ENCODE peak calls at places on chromosome 16, in four cellular contexts. G, O, Q and R are unnamed samples.

GRCh38 chr16:23280483-23280967 is 21.6 kb upstream of the SCNN1B start:
- DNase-seq in O (no peak), G (no peak), Q (no peak), R (no peak)

GRCh38 chr16:22225060-22225459 is 19.0 kb downstream of the EEF2K start:
- DNase-seq in G (no peak), O (peak), Q (no peak), R (no peak)

GRCh38 chr16:17160285-17160854 is 310.4 kb downstream of the XYLT1 start:
- DNase-seq in G (peak), O (no peak), Q (no peak), R (no peak)

GRCh38 chr16:69861276-69862030 is 89.7 kb upstream of the CLEC18A start:
- DNase-seq in O (no peak), G (no peak), Q (no peak), R (no peak)

GRCh38 chr16:74743668-74744299 is 30.8 kb downstream of the FA2H start:
- DNase-seq in O (no peak), Q (peak), G (peak), R (no peak)

GRCh38 chr16:272633-273546 is 2.9 kb downstream of the RGS11 start:
- DNase-seq in G (peak), O (no peak), Q (peak), R (no peak)

GRCh38 chr16:85401370-85401916 is 211.7 kb upstream of the GSE1 start:
- DNase-seq in Q (no peak), G (no peak), O (peak), R (no peak)

GRCh38 chr16:14454391-14454790 is 175.7 kb downstream of the PARN start:
- DNase-seq in O (no peak), Q (no peak), G (no peak), R (no peak)

GRCh38 chr16:12703935-12704334 is 99.8 kb downstream of the CPPED1 start:
- DNase-seq in O (no peak), Q (no peak), G (no peak), R (no peak)

GRCh38 chr16:78895661-78896060 is 704.9 kb downstream of the MAF start:
- DNase-seq in O (no peak), G (no peak), Q (no peak), R (no peak)

GRCh38 chr16:57889522-57889921 is 81.4 kb downstream of the CNGB1 start:
- DNase-seq in Q (no peak), G (no peak), O (no peak), R (no peak)

GRCh38 chr16:22070361-22071351 is 21.7 kb upstream of the VWA3A start:
- DNase-seq in O (no peak), Q (no peak), G (no peak), R (no peak)

GRCh38 chr16:7086842-7087616 is 245.6 kb upstream of the RBFOX1 start:
- DNase-seq in Q (peak), O (peak), G (no peak), R (peak)

GRCh38 chr16:67504190-67505021 is 21.1 kb upstream of the AGRP start:
- DNase-seq in Q (peak), O (no peak), G (peak), R (no peak)

GRCh38 chr16:85335584-85336492 is 223.6 kb upstream of the CIBAR2 start:
- DNase-seq in G (no peak), Q (no peak), O (no peak), R (no peak)

GRCh38 chr16:86227801-86228200 is 282.5 kb upstream of the FOXF1 start:
- DNase-seq in G (no peak), O (no peak), Q (no peak), R (no peak)

GRCh38 chr16:10760863-10761262 is 17.2 kb downstream of the NUBP1 start:
- DNase-seq in Q (no peak), G (no peak), O (no peak), R (no peak)

GRCh38 chr16:27251561-27252205 is 16.9 kb downstream of the NSMCE1 start:
- DNase-seq in O (no peak), Q (no peak), G (no peak), R (no peak)

GRCh38 chr16:3004781-3005284 is 7.9 kb upstream of the CLDN9 start:
- DNase-seq in Q (peak), O (peak), G (peak), R (peak)

GRCh38 chr16:86810062-86810461 is 231.7 kb downstream of the FOXL1 start:
- DNase-seq in Q (no peak), G (no peak), O (no peak), R (no peak)

GRCh38 chr16:83992624-83993023 is 24.6 kb downstream of the NECAB2 start:
- DNase-seq in Q (no peak), O (no peak), G (no peak), R (no peak)

GRCh38 chr16:81715358-81716196 is 63.5 kb upstream of the PLCG2 start:
- DNase-seq in Q (no peak), O (no peak), G (no peak), R (no peak)

GRCh38 chr16:48369765-48370164 is 15.4 kb downstream of the SIAH1 start:
- DNase-seq in Q (no peak), G (no peak), O (no peak), R (no peak)

GRCh38 chr16:79971237-79971572 is 370.7 kb upstream of the MAF start:
- DNase-seq in G (no peak), O (no peak), Q (no peak), R (no peak)

GRCh38 chr16:87318158-87318644 is 1.0 kb upstream of the C16orf95 start:
- DNase-seq in Q (peak), G (no peak), O (no peak), R (no peak)

GRCh38 chr16:3112881-3113574 is 642 bp downstream of the ZNF205 start:
- DNase-seq in G (peak), O (no peak), Q (no peak), R (peak)

GRCh38 chr16:11089504-11090124 is 145.2 kb downstream of the CLEC16A start:
- DNase-seq in O (no peak), Q (no peak), G (no peak), R (no peak)

GRCh38 chr16:54098247-54098646 is 188.3 kb downstream of the IRX3 start:
- DNase-seq in G (no peak), Q (no peak), O (no peak), R (no peak)

GRCh38 chr16:27972500-27972899 is 91.0 kb downstream of the GSG1L start:
- DNase-seq in Q (peak), G (peak), O (peak), R (peak)

GRCh38 chr16:87056083-87056482 is 261.1 kb downstream of the C16orf95 start:
- DNase-seq in O (no peak), Q (no peak), G (no peak), R (no peak)

GRCh38 chr16:70735141-70735979 is 49.5 kb upstream of the MTSS2 start:
- DNase-seq in Q (peak), G (no peak), O (peak), R (no peak)

GRCh38 chr16:53870831-53871230 is 166.9 kb downstream of the FTO start:
- DNase-seq in Q (no peak), G (no peak), O (no peak), R (no peak)

DNA sequence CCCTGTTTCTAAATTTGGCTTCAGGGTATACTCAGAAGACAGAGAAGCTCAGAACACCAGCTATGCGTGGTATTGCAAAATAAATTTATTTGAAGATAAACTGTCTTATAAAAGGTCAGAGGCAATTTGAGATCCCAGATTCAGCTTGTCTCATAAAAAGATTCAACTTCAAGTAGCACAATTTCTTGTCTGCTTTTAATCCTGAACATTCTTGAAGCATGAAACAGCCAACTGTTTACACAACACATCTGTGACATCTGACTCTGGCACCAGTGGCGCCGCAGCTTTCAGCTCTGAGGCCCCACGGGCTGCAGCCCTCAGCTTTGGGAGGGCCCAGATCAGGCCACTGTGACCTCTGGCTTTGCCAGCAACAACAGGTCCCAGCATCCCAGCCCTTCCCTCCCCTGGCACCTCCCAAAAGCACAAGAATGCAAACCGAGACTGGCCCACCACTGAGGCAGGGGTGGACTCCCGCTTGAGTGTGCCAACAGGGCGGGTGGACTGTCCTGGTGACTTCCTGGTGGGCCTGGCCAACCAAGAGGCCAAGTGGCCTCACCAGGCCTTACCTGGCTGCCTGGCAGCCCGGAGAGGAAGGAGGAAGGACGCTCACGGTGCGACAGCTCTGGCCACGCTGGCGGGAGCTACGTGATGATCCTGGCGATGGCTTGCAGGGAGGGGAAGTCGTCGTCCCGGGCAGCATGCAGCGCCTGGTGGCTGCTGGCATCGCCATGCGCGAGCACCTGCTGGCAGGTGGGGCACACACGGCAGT is 8.0 kb downstream of the SYNGR3 start:
- DNase-seq in O (no peak), Q (no peak), G (no peak), R (no peak)
- TF ChIP-seq FOXJ3 in O (no peak), Q (no peak), G (no peak), R (no peak)

GRCh38 chr16:1298406-1298805 is 11.0 kb upstream of the UBE2I start:
- DNase-seq in G (no peak), O (no peak), Q (no peak), R (no peak)

GRCh38 chr16:1301562-1301961 is 7.9 kb upstream of the UBE2I start:
- DNase-seq in G (no peak), Q (no peak), O (no peak), R (no peak)

GRCh38 chr16:1299868-1300203 is 9.6 kb upstream of the UBE2I start:
- DNase-seq in Q (no peak), O (no peak), G (no peak), R (no peak)

GRCh38 chr16:1299012-1299867 is 10.2 kb upstream of the UBE2I start:
- DNase-seq in Q (peak), G (peak), O (no peak), R (no peak)

GRCh38 chr16:1300664-1301476 is 8.6 kb upstream of the UBE2I start:
- DNase-seq in O (peak), G (peak), Q (peak), R (peak)
- TF ChIP-seq FOXJ3 in O (no peak), G (no peak), Q (no peak), R (no peak)

DNA sequence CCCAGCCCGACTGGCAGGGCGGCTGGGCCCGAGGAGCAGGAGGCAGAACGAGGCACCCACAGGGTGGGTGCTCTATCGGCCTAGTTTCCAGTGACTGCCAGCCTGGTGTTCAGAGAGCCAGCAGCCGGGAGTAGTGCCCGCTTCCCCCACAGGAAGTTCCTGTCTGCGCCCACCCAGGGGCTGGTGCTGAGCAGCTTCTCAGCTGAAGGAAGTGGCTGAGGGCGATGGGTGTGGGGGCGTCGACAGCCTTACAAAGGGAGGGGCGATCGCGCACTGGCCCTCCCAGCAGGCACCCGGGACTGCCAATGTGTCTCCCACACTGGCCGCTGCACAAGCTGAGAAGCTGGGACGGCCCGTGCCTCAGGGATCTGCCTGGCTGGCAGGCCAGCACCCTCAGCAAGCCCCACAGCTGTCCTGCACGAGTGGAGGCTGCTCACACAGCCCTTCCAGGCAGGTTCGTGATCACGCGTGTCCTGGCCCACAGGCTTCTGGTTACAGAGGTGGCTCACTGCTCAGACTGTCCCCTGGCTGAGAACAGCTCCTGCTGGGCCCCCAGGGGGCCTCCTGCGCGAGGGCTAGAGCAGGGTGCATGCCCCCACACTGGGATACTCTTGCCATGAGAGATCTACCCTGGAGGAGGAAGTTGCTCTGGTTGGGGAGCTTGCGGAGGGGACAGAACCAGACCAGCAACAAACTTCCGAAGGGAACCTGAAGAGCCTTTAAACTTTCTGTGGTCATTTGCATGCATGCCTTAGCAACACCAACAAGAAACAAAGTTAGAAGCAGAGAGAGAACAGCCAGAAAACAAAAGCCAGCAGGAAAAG is 2.5 kb downstream of the RNF166 start:
- DNase-seq in Q (no peak), O (no peak), G (no peak), R (no peak)
- TF ChIP-seq FOXJ3 in Q (no peak), O (no peak), G (no peak), R (no peak)

DNA sequence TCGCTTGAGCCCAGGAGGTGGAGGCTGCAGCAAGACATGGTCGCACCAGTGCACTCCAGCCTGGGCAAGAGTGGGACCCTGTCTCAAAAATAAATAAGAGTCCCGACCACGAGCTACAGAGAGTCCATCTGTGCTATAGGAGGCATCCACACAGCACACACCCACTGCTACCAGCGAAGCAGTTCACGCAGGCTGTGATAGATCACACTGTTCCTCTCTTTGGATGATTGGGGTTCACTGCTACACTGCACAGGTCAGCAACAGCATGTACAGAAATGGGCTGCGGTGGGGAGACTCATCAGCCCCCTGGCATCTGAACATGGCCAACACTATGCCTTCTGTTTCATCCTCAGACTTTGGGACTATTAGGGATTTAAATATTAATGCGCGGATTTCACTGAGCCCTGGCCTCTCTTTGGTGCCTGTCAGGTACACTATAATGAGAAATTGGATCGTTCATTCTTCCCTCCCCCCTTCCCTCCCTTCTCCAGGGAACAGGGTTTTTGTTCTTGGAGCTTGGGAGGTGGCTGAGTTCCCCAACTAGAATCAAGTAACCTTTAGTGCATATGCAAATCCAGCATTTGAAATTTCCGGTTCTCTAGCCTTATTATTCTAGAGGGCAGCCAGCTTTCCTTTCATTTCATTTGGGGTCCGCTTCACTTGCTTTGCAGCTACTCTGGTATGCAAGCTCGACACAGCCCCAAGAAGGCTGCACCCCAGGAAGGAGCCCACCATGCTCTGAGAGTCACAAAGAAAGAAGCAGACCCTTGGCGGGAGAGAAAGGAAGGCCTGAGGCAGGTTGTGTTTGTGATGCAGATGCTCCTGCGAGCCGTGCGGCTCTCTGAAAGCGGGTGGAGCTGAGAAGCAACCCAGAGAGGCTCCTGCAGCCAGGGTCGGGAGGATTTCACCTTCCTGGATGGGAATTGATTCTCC is 34.1 kb downstream of the PMM2 start:
- DNase-seq in O (peak), G (no peak), Q (no peak), R (no peak)
- TF ChIP-seq FOXJ3 in O (no peak), G (no peak), Q (no peak), R (no peak)

GRCh38 chr16:68778551-68779231 is 41.6 kb downstream of the CDH1 start:
- DNase-seq in G (no peak), Q (no peak), O (peak), R (no peak)
- TF ChIP-seq FOXJ3 in G (no peak), Q (no peak), O (no peak), R (no peak)

DNA sequence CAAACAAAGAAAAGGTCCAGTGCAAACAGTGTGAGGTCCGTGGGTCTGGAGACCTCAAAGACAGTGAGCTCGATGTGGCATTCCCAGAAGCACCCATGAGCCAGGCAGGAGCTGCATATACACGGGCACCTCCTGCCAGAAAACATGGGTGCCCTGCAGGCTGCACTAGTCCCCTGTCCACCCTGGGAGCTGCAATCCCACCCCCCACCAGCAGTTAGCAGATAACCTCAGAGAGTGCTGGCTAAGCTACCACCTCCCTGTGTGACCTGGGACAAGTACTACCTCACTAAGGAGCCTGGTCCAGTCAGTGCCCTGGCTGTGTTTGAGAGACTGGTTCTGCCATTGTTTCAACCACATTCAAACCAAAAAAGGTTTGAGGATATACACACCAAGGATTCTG is 135.7 kb downstream of the ZNF423 start:
- DNase-seq in G (peak), Q (no peak), O (no peak), R (no peak)
- TF ChIP-seq FOXJ3 in G (no peak), Q (no peak), O (no peak), R (no peak)